ENCODE peak calls at places on chromosomes 7 and 10, in four cellular contexts. A is adrenal gland, G is astrocyte of the spinal cord, Q is foreskin melanocyte. O is an unnamed sample.
A peak's percentile ranks its signal among the peaks of the same experiment; 100 is the strongest.

GRCh38 chr10:16497911-16498310 is 23.8 kb downstream of the C1QL3 start:
- DNase-seq in A (no peak), G (no peak), Q (no peak), O (no peak)

GRCh38 chr10:22679608-22680007 is 34.8 kb downstream of the PIP4K2A start:
- DNase-seq in A (no peak), G (no peak), Q (no peak), O (no peak)

GRCh38 chr7:12456506-12456905 is 52.8 kb upstream of the VWDE start:
- DNase-seq in A (no peak), G (no peak), Q (no peak), O (peak; percentile 77)

GRCh38 chr7:836429-836828 is 4.2 kb downstream of the SUN1 start:
- DNase-seq in A (no peak), G (peak; percentile 54), Q (no peak), O (peak; percentile 46)

GRCh38 chr7:151410405-151411390 is 860 bp upstream of the WDR86 start:
- DNase-seq in A (no peak), G (no peak), Q (no peak), O (no peak)

GRCh38 chr7:69739182-69739581 is 140.9 kb downstream of the AUTS2 start:
- DNase-seq in A (no peak), G (no peak), Q (no peak), O (peak; percentile 75)

GRCh38 chr7:70766109-70766508 is 365.8 kb upstream of the GALNT17 start:
- DNase-seq in A (no peak), G (no peak), Q (no peak), O (no peak)

GRCh38 chr10:70996549-70996948 is 108.2 kb upstream of the PCBD1 start:
- DNase-seq in A (no peak), G (no peak), Q (no peak), O (no peak)

GRCh38 chr7:151146761-151147160 is 20.7 kb downstream of the GBX1 start:
- DNase-seq in A (no peak), G (no peak), Q (peak; percentile 34), O (no peak)

GRCh38 chr10:14396441-14397048 is 65.8 kb upstream of the FRMD4A start:
- DNase-seq in A (no peak), G (no peak), Q (no peak), O (no peak)

GRCh38 chr10:6044651-6045599 is 17.2 kb downstream of the IL2RA start:
- DNase-seq in A (no peak), G (no peak), Q (no peak), O (no peak)

GRCh38 chr7:130700760-130701159 is 14.4 kb upstream of the TSGA13 start:
- DNase-seq in A (no peak), G (no peak), Q (no peak), O (no peak)

GRCh38 chr7:100686201-100686821 is 7.7 kb downstream of the GIGYF1 start:
- DNase-seq in A (peak; percentile 13), G (no peak), Q (no peak), O (no peak)

GRCh38 chr7:151168022-151168786 is 710 bp upstream of the GBX1 start:
- DNase-seq in A (no peak), G (no peak), Q (no peak), O (no peak)

O was measured in renal cortical epithelial cell.